ENCODE peak calls at places on chromosome 13, in five cellular contexts. Q, Y, D, J and N are unnamed samples.

GRCh38 chr13:110517505-110518149 is 43.9 kb downstream of the RAB20 start:
- ATAC-seq in Q (no peak), Y (peak), D (no peak), J (no peak), N (no peak)

GRCh38 chr13:113875429-113875815 is 11.5 kb upstream of the GAS6 start:
- ATAC-seq in Q (no peak), Y (no peak), D (no peak), J (no peak), N (peak)

GRCh38 chr13:89490661-89491060 is 1819.5 kb downstream of the SLITRK5 start:
- ATAC-seq in Q (no peak), Y (no peak), D (no peak), J (no peak), N (no peak)

GRCh38 chr13:95641961-95642621 is 2.4 kb downstream of the DZIP1 start:
- ATAC-seq in Q (no peak), Y (peak), D (peak), J (peak), N (no peak)

GRCh38 chr13:100721885-100722512 is 47.4 kb upstream of the TMTC4 start:
- ATAC-seq in Q (peak), Y (peak), D (peak), J (no peak), N (peak)

GRCh38 chr13:33145667-33146066 is 129.4 kb downstream of the KL start:
- ATAC-seq in Q (no peak), Y (no peak), D (peak), J (no peak), N (peak)

GRCh38 chr13:112256716-112257497 is 119.2 kb upstream of the SPACA7 start:
- ATAC-seq in Q (no peak), Y (no peak), D (no peak), J (no peak), N (no peak)

GRCh38 chr13:109412232-109412935 is 374.0 kb downstream of the IRS2 start:
- ATAC-seq in Q (no peak), Y (peak), D (no peak), J (no peak), N (no peak)

GRCh38 chr13:111338841-111339240 is 18.4 kb downstream of the TEX29 start:
- ATAC-seq in Q (no peak), Y (no peak), D (no peak), J (no peak), N (no peak)

GRCh38 chr13:94192576-94192975 is 286.9 kb downstream of the DCT start:
- ATAC-seq in Q (no peak), Y (peak), D (peak), J (no peak), N (no peak)

GRCh38 chr13:98927954-98928927 is 49.6 kb downstream of the DOCK9 start:
- ATAC-seq in Q (no peak), Y (peak), D (no peak), J (no peak), N (no peak)

GRCh38 chr13:30486230-30487074 is 20.7 kb upstream of the HMGB1 start:
- ATAC-seq in Q (no peak), Y (peak), D (no peak), J (no peak), N (no peak)

GRCh38 chr13:103788061-103788652 is 721.9 kb upstream of the SLC10A2 start:
- ATAC-seq in Q (no peak), Y (no peak), D (no peak), J (no peak), N (no peak)

GRCh38 chr13:98905199-98905598 is 72.7 kb downstream of the DOCK9 start:
- ATAC-seq in Q (no peak), Y (no peak), D (no peak), J (no peak), N (peak)

GRCh38 chr13:106905380-106906259 is 337.7 kb upstream of the ARGLU1 start:
- ATAC-seq in Q (no peak), Y (no peak), D (no peak), J (no peak), N (no peak)

GRCh38 chr13:91533354-91533753 is 134.9 kb downstream of the GPC5 start:
- ATAC-seq in Q (no peak), Y (no peak), D (no peak), J (no peak), N (no peak)

GRCh38 chr13:112781881-112782361 is 92.1 kb downstream of the ATP11A start:
- ATAC-seq in Q (no peak), Y (peak), D (no peak), J (no peak), N (no peak)

GRCh38 chr13:97243915-97244820 is 22.0 kb downstream of the MBNL2 start:
- ATAC-seq in Q (no peak), Y (no peak), D (no peak), J (no peak), N (no peak)

GRCh38 chr13:24075137-24075975 is 85.2 kb upstream of the SPATA13 start:
- ATAC-seq in Q (no peak), Y (peak), D (no peak), J (no peak), N (no peak)

GRCh38 chr13:42549555-42549941 is 24.4 kb upstream of the TNFSF11 start:
- ATAC-seq in Q (peak), Y (no peak), D (no peak), J (no peak), N (no peak)

GRCh38 chr13:62643007-62643483 is 1227.4 kb upstream of the PCDH20 start:
- ATAC-seq in Q (no peak), Y (no peak), D (peak), J (no peak), N (peak)

GRCh38 chr13:40058757-40059236 is 403.3 kb downstream of the COG6 start:
- ATAC-seq in Q (no peak), Y (no peak), D (peak), J (no peak), N (peak)

GRCh38 chr13:33349314-33349995 is 63.9 kb upstream of the STARD13 start:
- ATAC-seq in Q (no peak), Y (peak), D (no peak), J (no peak), N (no peak)

GRCh38 chr13:21075303-21076264 is 14.2 kb upstream of the LATS2 start:
- ATAC-seq in Q (peak), Y (peak), D (peak), J (peak), N (peak)

GRCh38 chr13:97395437-97396136 is 38.4 kb upstream of the RAP2A start:
- ATAC-seq in Q (no peak), Y (peak), D (no peak), J (no peak), N (peak)

GRCh38 chr13:113584205-113584869 is at the start of gene TFDP1:
- ATAC-seq in Q (peak), Y (peak), D (peak), J (peak), N (peak)